ENCODE peak calls at places on chromosomes 4 and X, in eight cellular contexts. K is activated T-cell treated with anti-CD3 and anti-CD28 coated beads for 1 hour; Q is Caki2; Z is T1000; B is HepG2; I is activated CD4-positive, CD25-positive, alpha-beta regulatory T cell treated with anti-CD3 and anti-CD28 coated beads, Interleukin-2, amount 50 U/mL, for 72 hours; M is stimulated activated CD8-positive, alpha-beta memory T cell treated with anti-CD3 and anti-CD28 coated beads, Interleukin-15, amount 100 ng/mL, for 4 hours; X is Right ventricle myocardium superior. J is an unnamed sample.

GRCh38 chr4:113181289-113182007 is 132.0 kb downstream of the ANK2 start:
- DNase-seq in K (no peak), Q (no peak), Z (no peak), B (peak), I (no peak), M (no peak), X (no peak), J (no peak)

GRCh38 chr4:163681208-163681821 is 186.8 kb downstream of the TMA16 start:
- DNase-seq in K (no peak), Q (no peak), Z (no peak), B (peak), I (no peak), M (no peak), X (no peak), J (peak)

GRCh38 chr4:156538210-156538609 is 433.4 kb downstream of the PDGFC start:
- DNase-seq in K (no peak), Q (no peak), Z (no peak), B (no peak), I (no peak), M (no peak), X (no peak), J (no peak)

GRCh38 chrX:1527457-1527856 is 9.5 kb downstream of the P2RY8 start:
- DNase-seq in K (no peak), Q (no peak), Z (no peak), B (no peak), I (no peak), M (no peak), X (no peak), J (no peak)

GRCh38 chrX:140817943-140818342 is 108.4 kb downstream of the LINC00632 start:
- DNase-seq in K (no peak), Q (no peak), Z (no peak), B (no peak), I (no peak), M (no peak), X (no peak), J (peak)

GRCh38 chr4:168618577-168619265 is 121.9 kb downstream of the PALLD start:
- DNase-seq in K (no peak), Q (no peak), Z (no peak), B (no peak), I (no peak), M (no peak), X (no peak), J (peak)

GRCh38 chr4:39846135-39846534 is 131.6 kb downstream of the PDS5A start:
- DNase-seq in K (no peak), Q (no peak), Z (no peak), B (no peak), I (no peak), M (no peak), X (no peak), J (no peak)

GRCh38 chrX:139360356-139360755 is 170.2 kb upstream of the F9 start:
- DNase-seq in K (no peak), Q (no peak), Z (no peak), B (no peak), I (no peak), M (no peak), X (no peak), J (no peak)

GRCh38 chr4:73189274-73189810 is 69.3 kb downstream of the ANKRD17 start:
- DNase-seq in K (no peak), Q (no peak), Z (no peak), B (no peak), I (no peak), M (no peak), X (no peak), J (no peak)

GRCh38 chr4:16779028-16779675 is 119.3 kb downstream of the LDB2 start:
- DNase-seq in K (no peak), Q (no peak), Z (no peak), B (no peak), I (no peak), M (no peak), X (no peak), J (no peak)

GRCh38 chrX:150547511-150548115 is 20.8 kb upstream of the MTM1 start:
- DNase-seq in K (no peak), Q (peak), Z (no peak), B (no peak), I (peak), M (no peak), X (peak), J (peak)

GRCh38 chrX:150575415-150575814 is 7.0 kb downstream of the MTM1 start:
- DNase-seq in K (peak), Q (peak), Z (peak), B (no peak), I (no peak), M (no peak), X (no peak), J (no peak)

GRCh38 chr4:90951037-90951436 is 823.8 kb downstream of the CCSER1 start:
- DNase-seq in K (no peak), Q (peak), Z (peak), B (peak), I (no peak), M (no peak), X (no peak), J (no peak)

GRCh38 chrX:17984415-17984814 is 123.3 kb upstream of the RAI2 start:
- DNase-seq in K (no peak), Q (no peak), Z (no peak), B (no peak), I (no peak), M (no peak), X (no peak), J (no peak)

GRCh38 chr4:130922955-130923354 is 1827.0 kb downstream of the C4orf33 start:
- DNase-seq in K (no peak), Q (no peak), Z (no peak), B (no peak), I (no peak), M (no peak), X (no peak), J (no peak)

GRCh38 chr4:67879486-67879885 is 4.3 kb downstream of the TMPRSS11D start:
- DNase-seq in K (no peak), Q (no peak), Z (no peak), B (no peak), I (no peak), M (no peak), X (no peak), J (no peak)

GRCh38 chr4:114249561-114250356 is 270.3 kb upstream of the ARSJ start:
- DNase-seq in K (no peak), Q (no peak), Z (no peak), B (no peak), I (no peak), M (no peak), X (no peak), J (no peak)

GRCh38 chr4:38310446-38311043 is 350.3 kb downstream of the PTTG2 start:
- DNase-seq in K (peak), Q (no peak), Z (no peak), B (no peak), I (peak), M (peak), X (no peak), J (peak)

GRCh38 chr4:22356996-22357596 is 158.8 kb downstream of the ADGRA3 start:
- DNase-seq in K (no peak), Q (peak), Z (no peak), B (no peak), I (no peak), M (no peak), X (no peak), J (peak)

GRCh38 chrX:19904778-19905367 is 17.5 kb upstream of the SH3KBP1 start:
- DNase-seq in K (no peak), Q (peak), Z (no peak), B (peak), I (no peak), M (no peak), X (peak), J (peak)

GRCh38 chrX:75303795-75304194 is 29.9 kb downstream of the UPRT start:
- DNase-seq in K (no peak), Q (peak), Z (no peak), B (no peak), I (no peak), M (no peak), X (no peak), J (no peak)

GRCh38 chrX:40102393-40103381 is 4.9 kb upstream of the BCOR start:
- DNase-seq in K (no peak), Q (no peak), Z (no peak), B (no peak), I (no peak), M (no peak), X (no peak), J (no peak)

GRCh38 chr4:41321216-41321945 is 64.7 kb downstream of the UCHL1 start:
- DNase-seq in K (no peak), Q (no peak), Z (no peak), B (no peak), I (no peak), M (no peak), X (no peak), J (no peak)

GRCh38 chr4:10033191-10033881 is 12.0 kb upstream of the SLC2A9 start:
- DNase-seq in K (no peak), Q (no peak), Z (no peak), B (no peak), I (no peak), M (no peak), X (peak), J (peak)

GRCh38 chrX:151396042-151396826 is 772 bp upstream of the VMA21 start:
- DNase-seq in K (peak), Q (no peak), Z (no peak), B (peak), I (peak), M (no peak), X (peak), J (peak)

GRCh38 chr4:175946472-175947116 is 119.0 kb upstream of the WDR17 start:
- DNase-seq in K (no peak), Q (no peak), Z (no peak), B (no peak), I (no peak), M (no peak), X (no peak), J (no peak)

GRCh38 chr4:7917669-7918068 is 22.0 kb downstream of the AFAP1 start:
- DNase-seq in K (no peak), Q (no peak), Z (no peak), B (no peak), I (no peak), M (no peak), X (no peak), J (no peak)

GRCh38 chrX:39689374-39690104 is 408.2 kb downstream of the BCOR start:
- DNase-seq in K (no peak), Q (no peak), Z (no peak), B (no peak), I (no peak), M (no peak), X (no peak), J (no peak)

GRCh38 chrX:22015144-22015750 is 16.9 kb upstream of the PHEX start:
- DNase-seq in K (no peak), Q (no peak), Z (no peak), B (no peak), I (no peak), M (no peak), X (no peak), J (no peak)

GRCh38 chr4:113447695-113448265 is 313.8 kb downstream of the CAMK2D start:
- DNase-seq in K (no peak), Q (no peak), Z (no peak), B (no peak), I (no peak), M (no peak), X (no peak), J (no peak)

GRCh38 chrX:143058096-143058495 is 32.4 kb downstream of the SPANXN4 start:
- DNase-seq in K (no peak), Q (no peak), Z (no peak), B (no peak), I (no peak), M (no peak), X (no peak), J (no peak)

J was measured in SW480.